ENCODE peak calls at places on chromosomes 4 and X, in seven cellular contexts. One of them, this sample, is unnamed.

GRCh38 chr4:130077275-130077674 is 981.3 kb downstream of the C4orf33 start:
- DNase-seq in prostate gland: no peak
- DNase-seq in adrenal gland: no peak
- DNase-seq in endothelial cell of umbilical vein: peak
- DNase-seq in breast epithelium: no peak
- DNase-seq in thyroid gland: no peak
- DNase-seq in sigmoid colon: no peak
- DNase-seq in this sample: no peak

GRCh38 chr4:149555146-149555545 is 260.5 kb downstream of the IQCM start:
- DNase-seq in endothelial cell of umbilical vein: no peak
- DNase-seq in adrenal gland: no peak
- DNase-seq in prostate gland: no peak
- DNase-seq in thyroid gland: no peak
- DNase-seq in breast epithelium: no peak
- DNase-seq in sigmoid colon: no peak
- DNase-seq in this sample: no peak

GRCh38 chr4:20761826-20762225 is 61.6 kb downstream of the PACRGL start:
- DNase-seq in prostate gland: no peak
- DNase-seq in thyroid gland: no peak
- DNase-seq in endothelial cell of umbilical vein: no peak
- DNase-seq in adrenal gland: no peak
- DNase-seq in sigmoid colon: no peak
- DNase-seq in breast epithelium: no peak
- DNase-seq in this sample: no peak

GRCh38 chrX:66262807-66263206 is 98.8 kb downstream of the HEPH start:
- DNase-seq in breast epithelium: no peak
- DNase-seq in prostate gland: no peak
- DNase-seq in thyroid gland: no peak
- DNase-seq in endothelial cell of umbilical vein: no peak
- DNase-seq in adrenal gland: no peak
- DNase-seq in sigmoid colon: no peak
- DNase-seq in this sample: no peak

GRCh38 chr4:125433453-125433852 is 118.7 kb downstream of the FAT4 start:
- DNase-seq in sigmoid colon: no peak
- DNase-seq in prostate gland: no peak
- DNase-seq in breast epithelium: no peak
- DNase-seq in endothelial cell of umbilical vein: peak
- DNase-seq in adrenal gland: no peak
- DNase-seq in thyroid gland: no peak
- DNase-seq in this sample: no peak

GRCh38 chr4:101944649-101945048 is 154.1 kb downstream of the BANK1 start:
- DNase-seq in sigmoid colon: no peak
- DNase-seq in prostate gland: no peak
- DNase-seq in adrenal gland: no peak
- DNase-seq in thyroid gland: no peak
- DNase-seq in endothelial cell of umbilical vein: no peak
- DNase-seq in breast epithelium: no peak
- DNase-seq in this sample: no peak

GRCh38 chrX:143854006-143854405 is 29.9 kb upstream of the UBE2NL start:
- DNase-seq in endothelial cell of umbilical vein: no peak
- DNase-seq in thyroid gland: no peak
- DNase-seq in prostate gland: no peak
- DNase-seq in sigmoid colon: no peak
- DNase-seq in adrenal gland: no peak
- DNase-seq in breast epithelium: no peak
- DNase-seq in this sample: no peak

GRCh38 chr4:133355636-133356035 is 206.5 kb downstream of the PCDH10 start:
- DNase-seq in thyroid gland: no peak
- DNase-seq in endothelial cell of umbilical vein: no peak
- DNase-seq in adrenal gland: peak
- DNase-seq in sigmoid colon: no peak
- DNase-seq in breast epithelium: no peak
- DNase-seq in prostate gland: no peak
- DNase-seq in this sample: no peak

GRCh38 chr4:137510866-137511265 is 21.4 kb downstream of the PCDH18 start:
- DNase-seq in thyroid gland: no peak
- DNase-seq in sigmoid colon: no peak
- DNase-seq in breast epithelium: no peak
- DNase-seq in prostate gland: no peak
- DNase-seq in adrenal gland: peak
- DNase-seq in endothelial cell of umbilical vein: peak
- DNase-seq in this sample: no peak

GRCh38 chr4:60579335-60579734 is 620.8 kb upstream of the ADGRL3 start:
- DNase-seq in adrenal gland: no peak
- DNase-seq in endothelial cell of umbilical vein: no peak
- DNase-seq in breast epithelium: no peak
- DNase-seq in sigmoid colon: no peak
- DNase-seq in prostate gland: no peak
- DNase-seq in thyroid gland: no peak
- DNase-seq in this sample: no peak

GRCh38 chr4:78059524-78059889 is 2.4 kb downstream of the FRAS1 start:
- DNase-seq in breast epithelium: peak
- DNase-seq in endothelial cell of umbilical vein: peak
- DNase-seq in thyroid gland: peak
- DNase-seq in prostate gland: peak
- DNase-seq in sigmoid colon: peak
- DNase-seq in adrenal gland: peak
- DNase-seq in this sample: no peak

GRCh38 chrX:662126-662525 is 31.5 kb downstream of the SHOX start:
- DNase-seq in adrenal gland: no peak
- DNase-seq in breast epithelium: no peak
- DNase-seq in sigmoid colon: peak
- DNase-seq in prostate gland: no peak
- DNase-seq in thyroid gland: no peak
- DNase-seq in endothelial cell of umbilical vein: no peak
- DNase-seq in this sample: no peak

GRCh38 chrX:9701790-9702189 is 63.9 kb downstream of the GPR143 start:
- DNase-seq in endothelial cell of umbilical vein: no peak
- DNase-seq in prostate gland: no peak
- DNase-seq in breast epithelium: no peak
- DNase-seq in sigmoid colon: no peak
- DNase-seq in adrenal gland: no peak
- DNase-seq in thyroid gland: no peak
- DNase-seq in this sample: no peak

GRCh38 chrX:13742397-13743176 is 8.0 kb downstream of the OFD1 start:
- DNase-seq in endothelial cell of umbilical vein: no peak
- DNase-seq in breast epithelium: no peak
- DNase-seq in sigmoid colon: no peak
- DNase-seq in prostate gland: no peak
- DNase-seq in adrenal gland: no peak
- DNase-seq in thyroid gland: no peak
- DNase-seq in this sample: no peak

GRCh38 chr4:88030565-88031310 is 23.3 kb downstream of the PKD2 start:
- DNase-seq in prostate gland: no peak
- DNase-seq in adrenal gland: no peak
- DNase-seq in breast epithelium: no peak
- DNase-seq in thyroid gland: no peak
- DNase-seq in endothelial cell of umbilical vein: no peak
- DNase-seq in sigmoid colon: no peak
- DNase-seq in this sample: no peak

GRCh38 chr4:145481164-145481941 is at the start of gene SMAD1:
- DNase-seq in adrenal gland: peak
- DNase-seq in breast epithelium: peak
- DNase-seq in sigmoid colon: peak
- DNase-seq in thyroid gland: peak
- DNase-seq in prostate gland: peak
- DNase-seq in endothelial cell of umbilical vein: peak
- DNase-seq in this sample: peak

GRCh38 chr4:100688368-100688767 is 170.5 kb upstream of the EMCN start:
- DNase-seq in endothelial cell of umbilical vein: no peak
- DNase-seq in breast epithelium: no peak
- DNase-seq in adrenal gland: no peak
- DNase-seq in thyroid gland: no peak
- DNase-seq in sigmoid colon: no peak
- DNase-seq in prostate gland: no peak
- DNase-seq in this sample: no peak

GRCh38 chr4:104487105-104487504 is 7.6 kb downstream of the CXXC4 start:
- DNase-seq in adrenal gland: no peak
- DNase-seq in endothelial cell of umbilical vein: no peak
- DNase-seq in sigmoid colon: no peak
- DNase-seq in thyroid gland: peak
- DNase-seq in breast epithelium: no peak
- DNase-seq in prostate gland: no peak
- DNase-seq in this sample: no peak

GRCh38 chrX:15683193-15683592 is 18.6 kb upstream of the CLTRN start:
- DNase-seq in adrenal gland: no peak
- DNase-seq in sigmoid colon: no peak
- DNase-seq in thyroid gland: no peak
- DNase-seq in endothelial cell of umbilical vein: no peak
- DNase-seq in prostate gland: no peak
- DNase-seq in breast epithelium: no peak
- DNase-seq in this sample: no peak

GRCh38 chr4:76947369-76947768 is 2.2 kb upstream of the SEPTIN11 start:
- DNase-seq in breast epithelium: no peak
- DNase-seq in sigmoid colon: no peak
- DNase-seq in thyroid gland: no peak
- DNase-seq in endothelial cell of umbilical vein: no peak
- DNase-seq in prostate gland: no peak
- DNase-seq in adrenal gland: no peak
- DNase-seq in this sample: no peak

GRCh38 chr4:76950846-76951321 is 1.3 kb downstream of the SEPTIN11 start:
- DNase-seq in endothelial cell of umbilical vein: peak
- DNase-seq in adrenal gland: peak
- DNase-seq in breast epithelium: no peak
- DNase-seq in thyroid gland: no peak
- DNase-seq in prostate gland: peak
- DNase-seq in sigmoid colon: no peak
- DNase-seq in this sample: peak

GRCh38 chr4:76949293-76950051 is at the start of gene SEPTIN11:
- DNase-seq in sigmoid colon: peak
- DNase-seq in endothelial cell of umbilical vein: peak
- DNase-seq in prostate gland: peak
- DNase-seq in breast epithelium: peak
- DNase-seq in adrenal gland: peak
- DNase-seq in thyroid gland: peak
- DNase-seq in this sample: peak

GRCh38 chr4:76950052-76950845 is 697 bp downstream of the SEPTIN11 start:
- DNase-seq in endothelial cell of umbilical vein: peak
- DNase-seq in breast epithelium: peak
- DNase-seq in thyroid gland: peak
- DNase-seq in adrenal gland: peak
- DNase-seq in sigmoid colon: peak
- DNase-seq in prostate gland: peak
- DNase-seq in this sample: peak

DNA sequence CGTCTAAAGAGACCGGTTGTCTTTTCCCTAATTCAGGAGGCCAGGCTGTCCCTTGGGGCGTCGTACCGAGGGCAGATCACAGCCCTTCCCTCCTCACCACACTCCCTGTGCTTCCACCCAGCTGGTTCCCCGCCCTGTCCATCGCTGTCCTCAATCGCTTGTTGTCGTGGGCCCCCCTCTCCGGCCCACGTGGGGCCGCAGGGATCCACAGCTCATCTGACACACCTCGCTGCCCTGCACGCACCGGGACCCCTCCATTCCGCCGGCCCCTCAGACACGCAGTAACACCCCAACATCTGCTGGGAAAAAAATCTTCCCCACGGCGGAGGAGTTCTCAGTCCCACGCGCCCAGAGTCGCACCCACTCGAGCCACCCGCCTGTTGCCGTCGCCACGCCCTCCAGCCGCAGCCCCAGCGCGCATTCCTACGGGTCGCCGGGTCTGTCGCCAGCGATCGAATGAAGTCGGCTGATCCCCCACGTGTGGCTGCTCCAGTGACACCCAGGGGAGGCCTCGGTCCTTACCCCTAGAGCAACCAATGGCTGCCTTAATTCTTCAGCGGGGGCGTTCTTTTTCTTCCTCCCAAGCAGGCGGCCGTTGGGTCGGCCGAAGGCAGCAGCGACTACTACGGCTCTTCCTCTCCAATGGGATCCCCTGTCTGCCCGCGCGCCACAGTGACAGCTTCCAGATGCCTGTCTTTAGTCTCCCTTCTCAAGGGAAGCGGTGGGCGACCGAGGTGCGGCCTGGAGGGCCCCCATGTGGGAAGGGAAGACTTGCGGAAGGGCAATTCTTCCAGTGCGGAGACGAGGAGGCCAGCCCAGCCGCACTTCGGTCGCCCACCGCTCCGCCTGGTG is 885 bp upstream of the SEPTIN11 start:
- DNase-seq in adrenal gland: peak
- DNase-seq in endothelial cell of umbilical vein: peak
- DNase-seq in breast epithelium: peak
- DNase-seq in thyroid gland: peak
- DNase-seq in prostate gland: peak
- DNase-seq in sigmoid colon: peak
- DNase-seq in this sample: peak
- TF ChIP-seq CTCF in adrenal gland: no peak
- TF ChIP-seq CTCF in endothelial cell of umbilical vein: no peak
- TF ChIP-seq CTCF in breast epithelium: no peak
- TF ChIP-seq CTCF in thyroid gland: no peak
- TF ChIP-seq CTCF in prostate gland: no peak
- TF ChIP-seq CTCF in sigmoid colon: no peak
- TF ChIP-seq CTCF in this sample: no peak

DNA sequence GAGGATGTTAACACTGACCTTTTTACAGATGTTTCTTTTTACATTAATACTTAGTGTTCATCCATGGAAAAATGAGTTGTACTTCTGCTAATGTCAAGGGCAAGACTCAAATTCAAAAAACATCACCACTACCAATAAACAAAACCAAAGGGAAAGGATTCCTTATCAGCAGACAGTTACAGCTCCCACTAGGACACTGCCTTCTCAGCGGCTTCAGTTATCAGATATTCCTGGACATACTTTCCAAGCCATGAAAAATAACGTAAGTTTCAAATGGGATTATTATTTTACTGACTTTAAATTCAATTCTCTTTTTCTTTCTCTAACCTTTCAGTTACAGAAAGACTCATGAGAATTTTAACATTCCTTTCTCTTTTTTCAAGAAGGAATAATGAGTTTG is 83.4 kb downstream of the RASL11B start:
- DNase-seq in breast epithelium: no peak
- DNase-seq in adrenal gland: no peak
- DNase-seq in endothelial cell of umbilical vein: no peak
- DNase-seq in prostate gland: no peak
- DNase-seq in sigmoid colon: no peak
- DNase-seq in thyroid gland: no peak
- DNase-seq in this sample: no peak
- H3K27ac ChIP-seq in breast epithelium: no peak
- H3K27ac ChIP-seq in adrenal gland: no peak
- H3K27ac ChIP-seq in endothelial cell of umbilical vein: no peak
- H3K27ac ChIP-seq in prostate gland: no peak
- H3K27ac ChIP-seq in sigmoid colon: no peak
- H3K27ac ChIP-seq in thyroid gland: no peak
- H3K27ac ChIP-seq in this sample: no peak

GRCh38 chrX:134460005-134460860 is at the start of gene HPRT1:
- DNase-seq in adrenal gland: peak
- DNase-seq in thyroid gland: peak
- DNase-seq in prostate gland: peak
- DNase-seq in sigmoid colon: peak
- DNase-seq in breast epithelium: peak
- DNase-seq in endothelial cell of umbilical vein: peak
- DNase-seq in this sample: peak
- TF ChIP-seq POLR2A in adrenal gland: peak
- TF ChIP-seq POLR2A in thyroid gland: peak
- TF ChIP-seq POLR2A in prostate gland: peak
- TF ChIP-seq POLR2A in sigmoid colon: no peak
- TF ChIP-seq POLR2A in breast epithelium: no peak
- TF ChIP-seq POLR2A in endothelial cell of umbilical vein: peak
- TF ChIP-seq POLR2A in this sample: peak

DNA sequence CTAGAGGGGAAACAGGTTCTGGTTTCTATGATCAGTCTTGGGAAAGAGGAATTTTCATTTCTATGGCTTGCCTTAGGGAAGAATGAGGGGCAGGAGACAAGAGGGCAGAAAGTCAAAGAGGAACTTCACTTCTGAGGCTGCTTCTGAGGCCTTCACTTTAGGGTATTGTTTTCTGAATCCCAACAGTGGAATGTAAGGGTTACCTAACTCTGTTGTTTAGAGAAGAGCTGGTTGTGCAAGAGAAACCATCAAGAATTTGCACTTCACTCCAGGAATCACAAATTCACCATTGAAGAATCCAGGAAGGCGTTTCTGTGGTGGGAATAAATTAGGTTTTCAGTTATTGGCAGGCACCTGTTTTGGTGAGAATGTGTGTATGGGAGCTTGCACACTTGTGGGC is 126.7 kb upstream of the AMOT start:
- DNase-seq in prostate gland: no peak
- DNase-seq in sigmoid colon: no peak
- DNase-seq in adrenal gland: no peak
- DNase-seq in thyroid gland: no peak
- DNase-seq in endothelial cell of umbilical vein: no peak
- DNase-seq in breast epithelium: no peak
- DNase-seq in this sample: no peak
- TF ChIP-seq CTCF in prostate gland: no peak
- TF ChIP-seq CTCF in sigmoid colon: no peak
- TF ChIP-seq CTCF in adrenal gland: no peak
- TF ChIP-seq CTCF in thyroid gland: no peak
- TF ChIP-seq CTCF in endothelial cell of umbilical vein: no peak
- TF ChIP-seq CTCF in breast epithelium: no peak
- TF ChIP-seq CTCF in this sample: no peak